ENCODE peak calls at places on chromosomes 6 and 20, in ten cellular contexts. S is lower lobe of right lung; U is cardiac muscle cell; F is CD8-positive, alpha-beta T cell; R is A673; Y is SK-N-SH; W is body of pancreas; K is left ventricle myocardium inferior; X is mammary epithelial cell; A is testis. Z is an unnamed sample. For H3K36me3, the result is how much of the 10 kb centered on the place peaks cover.

GRCh38 chr6:6614965-6615304 is 26.4 kb downstream of the LY86 start:
- DNase-seq in S (no peak), U (no peak), F (no peak), R (no peak), Y (no peak), W (no peak), K (no peak), X (no peak), A (no peak), Z (no peak)

GRCh38 chr20:60295214-60295613 is 337.0 kb downstream of the CDH26 start:
- DNase-seq in S (no peak), U (no peak), F (no peak), R (no peak), Y (no peak), W (no peak), K (no peak), X (peak), A (no peak), Z (no peak)

GRCh38 chr6:13760307-13760706 is 48.7 kb upstream of the RANBP9 start:
- DNase-seq in S (no peak), U (no peak), F (no peak), R (no peak), Y (no peak), W (no peak), K (no peak), X (no peak), A (no peak), Z (no peak)

GRCh38 chr6:33787954-33788693 is 806 bp downstream of the LEMD2 start:
- DNase-seq in S (peak), U (peak), F (peak), R (peak), Y (peak), W (peak), K (peak), X (peak), A (peak), Z (no peak)

GRCh38 chr6:132333639-132334516 is 67.4 kb downstream of the MOXD1 start:
- DNase-seq in S (no peak), U (peak), F (no peak), R (peak), Y (peak), W (peak), K (no peak), X (peak), A (no peak), Z (peak)

GRCh38 chr6:118551063-118551672 is 3.1 kb downstream of the PLN start:
- DNase-seq in S (no peak), U (peak), F (no peak), R (peak), Y (peak), W (no peak), K (no peak), X (peak), A (no peak), Z (no peak)

GRCh38 chr20:16865406-16865805 is 117.2 kb downstream of the OTOR start:
- DNase-seq in S (no peak), U (no peak), F (no peak), R (no peak), Y (peak), W (no peak), K (no peak), X (no peak), A (no peak), Z (no peak)

GRCh38 chr6:109056661-109057060 is 38.0 kb downstream of the SESN1 start:
- DNase-seq in S (no peak), U (no peak), F (no peak), R (no peak), Y (no peak), W (no peak), K (no peak), X (no peak), A (no peak), Z (no peak)

GRCh38 chr20:43539975-43540672 is 18.7 kb upstream of the SGK2 start:
- DNase-seq in S (no peak), U (no peak), F (no peak), R (no peak), Y (no peak), W (no peak), K (no peak), X (no peak), A (no peak), Z (no peak)

GRCh38 chr6:75855047-75855446 is 106.0 kb downstream of the MYO6 start:
- DNase-seq in S (no peak), U (peak), F (no peak), R (peak), Y (peak), W (peak), K (no peak), X (peak), A (peak), Z (peak)

GRCh38 chr6:144849920-144850319 is 564.8 kb downstream of the UTRN start:
- DNase-seq in S (no peak), U (no peak), F (no peak), R (no peak), Y (no peak), W (no peak), K (no peak), X (no peak), A (no peak), Z (no peak)

GRCh38 chr6:142009647-142010046 is 123.1 kb upstream of the GJE1 start:
- DNase-seq in S (no peak), U (peak), F (no peak), R (peak), Y (no peak), W (no peak), K (no peak), X (no peak), A (no peak), Z (no peak)

GRCh38 chr20:45088247-45088646 is 12.7 kb downstream of the KCNS1 start:
- DNase-seq in S (no peak), U (no peak), F (no peak), R (no peak), Y (no peak), W (no peak), K (no peak), X (peak), A (no peak), Z (peak)

GRCh38 chr6:127092486-127092885 is 26.0 kb upstream of the RSPO3 start:
- DNase-seq in S (no peak), U (no peak), F (no peak), R (no peak), Y (no peak), W (no peak), K (no peak), X (no peak), A (no peak), Z (no peak)

GRCh38 chr6:16683524-16684194 is 77.6 kb downstream of the ATXN1 start:
- DNase-seq in S (no peak), U (no peak), F (no peak), R (peak), Y (no peak), W (peak), K (no peak), X (peak), A (no peak), Z (peak)

GRCh38 chr6:292506-293184 is 358 bp downstream of the DUSP22 start:
- DNase-seq in S (peak), U (peak), F (peak), R (peak), Y (no peak), W (peak), K (peak), X (no peak), A (peak), Z (no peak)

GRCh38 chr6:84055646-84056045 is 22.1 kb downstream of the MRAP2 start:
- DNase-seq in S (no peak), U (no peak), F (no peak), R (no peak), Y (no peak), W (no peak), K (no peak), X (no peak), A (no peak), Z (no peak)

GRCh38 chr6:16674666-16675392 is 86.4 kb downstream of the ATXN1 start:
- DNase-seq in S (no peak), U (no peak), F (no peak), R (no peak), Y (no peak), W (no peak), K (no peak), X (no peak), A (no peak), Z (no peak)

GRCh38 chr6:155234167-155234566 is 29.6 kb upstream of the CLDN20 start:
- DNase-seq in S (no peak), U (no peak), F (no peak), R (no peak), Y (no peak), W (no peak), K (no peak), X (no peak), A (no peak), Z (no peak)

GRCh38 chr6:53233309-53233708 is 84.7 kb upstream of the GCM1 start:
- DNase-seq in S (no peak), U (no peak), F (no peak), R (no peak), Y (no peak), W (no peak), K (no peak), X (no peak), A (no peak), Z (peak)

GRCh38 chr6:22785036-22785435 is 215.7 kb downstream of the HDGFL1 start:
- DNase-seq in S (no peak), U (peak), F (no peak), R (no peak), Y (peak), W (no peak), K (no peak), X (no peak), A (no peak), Z (peak)

GRCh38 chr6:148509789-148510581 is 167.3 kb downstream of the SASH1 start:
- DNase-seq in S (peak), U (no peak), F (no peak), R (peak), Y (no peak), W (peak), K (peak), X (peak), A (peak), Z (peak)

GRCh38 chr20:9353916-9354276 is 160.5 kb upstream of the LAMP5 start:
- DNase-seq in S (no peak), U (no peak), F (no peak), R (no peak), Y (no peak), W (no peak), K (no peak), X (no peak), A (no peak), Z (no peak)

GRCh38 chr6:1584996-1585668 is 24.6 kb upstream of the FOXC1 start:
- DNase-seq in S (no peak), U (no peak), F (no peak), R (no peak), Y (no peak), W (no peak), K (no peak), X (no peak), A (no peak), Z (no peak)

GRCh38 chr6:21240709-21241108 is 352.8 kb upstream of the SOX4 start:
- DNase-seq in S (no peak), U (no peak), F (no peak), R (no peak), Y (no peak), W (no peak), K (no peak), X (peak), A (no peak), Z (no peak)

GRCh38 chr6:163183791-163184190 is 230.7 kb upstream of the QKI start:
- DNase-seq in S (no peak), U (no peak), F (no peak), R (no peak), Y (no peak), W (no peak), K (no peak), X (no peak), A (no peak), Z (no peak)

GRCh38 chr20:34579191-34579661 is 20.7 kb downstream of the MAP1LC3A start:
- DNase-seq in S (no peak), U (no peak), F (no peak), R (peak), Y (no peak), W (no peak), K (peak), X (peak), A (peak), Z (peak)

GRCh38 chr20:19823971-19824370 is 65.9 kb downstream of the RIN2 start:
- DNase-seq in S (no peak), U (no peak), F (no peak), R (peak), Y (no peak), W (no peak), K (no peak), X (no peak), A (no peak), Z (no peak)

GRCh38 chr6:166430269-166430668 is 47.5 kb upstream of the MPC1 start:
- DNase-seq in S (no peak), U (no peak), F (no peak), R (no peak), Y (no peak), W (no peak), K (no peak), X (no peak), A (no peak), Z (no peak)

GRCh38 chr6:8506123-8506522 is 70.8 kb upstream of the SLC35B3 start:
- DNase-seq in S (no peak), U (peak), F (no peak), R (peak), Y (no peak), W (no peak), K (no peak), X (no peak), A (no peak), Z (no peak)

GRCh38 chr20:56924976-56925695 is 296.0 kb downstream of the TFAP2C start:
- DNase-seq in S (no peak), U (peak), F (no peak), R (peak), Y (peak), W (no peak), K (no peak), X (no peak), A (peak), Z (no peak)
- H3K4me3 ChIP-seq in S (no peak), U (peak), F (no peak), R (no peak), Y (no peak), W (no peak), K (peak), X (peak), A (peak), Z (no peak)

DNA sequence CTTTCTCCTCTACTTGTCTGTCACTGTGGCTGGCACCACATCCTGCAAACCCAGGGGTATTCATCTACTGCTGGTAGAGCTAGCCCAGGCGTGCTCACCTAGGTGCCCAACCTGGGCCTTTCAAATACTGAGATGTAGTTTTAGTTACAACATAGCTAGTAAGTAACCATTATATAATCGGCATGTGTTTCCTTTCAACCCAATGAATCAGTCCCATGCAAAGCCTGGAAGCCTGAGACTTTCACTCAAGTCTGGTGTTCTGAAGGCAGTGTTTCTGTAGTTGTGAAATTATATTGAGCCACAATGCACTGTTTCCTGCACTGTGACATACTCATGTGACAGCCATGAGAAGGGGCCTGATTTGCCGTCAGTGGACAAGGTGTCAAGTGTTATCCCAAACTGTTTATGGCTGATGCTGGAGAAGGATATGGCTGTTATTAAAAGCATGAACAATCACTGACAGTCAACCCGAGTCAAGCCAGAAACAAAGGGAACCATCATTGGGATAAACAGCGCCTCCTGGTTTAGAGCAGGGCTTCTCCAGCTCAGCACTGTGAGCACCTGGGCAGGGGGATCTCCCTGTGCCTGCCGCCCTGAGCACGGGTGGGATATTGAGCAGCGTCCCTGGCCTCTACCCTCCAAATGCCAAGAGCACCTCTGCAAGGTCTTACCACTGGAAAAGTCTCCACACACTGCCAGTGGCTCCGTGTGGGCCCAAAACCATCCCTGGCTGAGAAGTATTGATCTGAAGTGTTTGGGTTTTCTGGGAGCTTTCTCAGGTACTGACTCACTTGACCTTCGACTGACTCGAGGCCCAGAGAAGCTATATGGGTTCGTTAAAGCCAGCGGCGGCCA is 1.6 kb downstream of the PSMA7 start:
- DNase-seq in S (no peak), U (peak), F (no peak), R (peak), Y (peak), W (peak), K (no peak), X (peak), A (no peak), Z (no peak)
- TF ChIP-seq CTCF in S (peak), U (peak), F (no peak), R (peak), Y (peak), W (no peak), K (peak), X (peak), A (no peak), Z (peak)

GRCh38 chr20:58700823-58701222 is 8.2 kb downstream of the NPEPL1 start:
- DNase-seq in S (no peak), U (no peak), F (no peak), R (no peak), Y (no peak), W (peak), K (peak), X (no peak), A (no peak), Z (no peak)
- H3K36me3 ChIP-seq in S (half or more), U (under half), F (under half), R (under half), Y (under half), W (under half), K (half or more), X (under half), A (under half), Z (under half)

GRCh38 chr6:31378721-31379103 is 21.7 kb upstream of the HLA-B start:
- DNase-seq in S (no peak), U (no peak), F (no peak), R (no peak), Y (no peak), W (no peak), K (no peak), X (no peak), A (no peak), Z (no peak)

GRCh38 chr6:31378062-31378720 is 21.2 kb upstream of the HLA-B start:
- DNase-seq in S (no peak), U (no peak), F (no peak), R (no peak), Y (no peak), W (no peak), K (no peak), X (no peak), A (no peak), Z (no peak)

GRCh38 chr6:31377029-31377428 is 20.1 kb upstream of the HLA-B start:
- DNase-seq in S (no peak), U (no peak), F (no peak), R (no peak), Y (no peak), W (no peak), K (no peak), X (no peak), A (no peak), Z (no peak)

GRCh38 chr6:31379850-31380249 is 22.9 kb upstream of the HLA-B start:
- DNase-seq in S (no peak), U (no peak), F (no peak), R (no peak), Y (no peak), W (no peak), K (no peak), X (peak), A (no peak), Z (no peak)

GRCh38 chr6:31375699-31376098 is 18.7 kb upstream of the HLA-B start:
- DNase-seq in S (no peak), U (no peak), F (no peak), R (no peak), Y (no peak), W (no peak), K (no peak), X (no peak), A (no peak), Z (no peak)
- H3K4me3 ChIP-seq in S (no peak), U (no peak), F (no peak), R (no peak), Y (no peak), W (no peak), K (no peak), X (no peak), A (no peak), Z (no peak)

GRCh38 chr6:40791004-40791403 is 203.8 kb upstream of the LRFN2 start:
- DNase-seq in S (no peak), U (no peak), F (no peak), R (no peak), Y (no peak), W (no peak), K (no peak), X (peak), A (no peak), Z (no peak)
- TF ChIP-seq CTCF in S (no peak), U (no peak), F (no peak), R (no peak), Y (no peak), W (no peak), K (no peak), X (no peak), A (no peak), Z (no peak)

DNA sequence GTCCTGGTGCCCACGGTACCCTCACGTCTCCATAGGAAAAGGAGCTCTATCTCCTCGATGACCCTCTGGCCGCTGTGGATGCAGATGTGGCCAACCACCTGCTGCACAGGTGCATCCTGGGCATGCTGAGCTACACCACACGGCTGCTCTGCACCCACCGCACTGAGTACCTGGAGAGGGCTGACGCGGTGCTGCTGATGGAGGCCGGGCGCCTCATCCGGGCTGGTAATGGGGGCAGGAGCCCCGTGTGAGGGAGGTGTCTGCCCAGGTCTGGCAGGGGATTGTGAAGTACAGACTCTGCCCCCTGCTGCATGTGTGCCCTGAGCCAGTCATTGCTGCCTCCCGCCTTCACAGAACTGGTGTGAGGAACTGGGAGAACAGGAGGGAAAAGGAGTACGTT is 12.4 kb downstream of the DLK2 start:
- DNase-seq in S (no peak), U (no peak), F (no peak), R (no peak), Y (no peak), W (no peak), K (no peak), X (no peak), A (no peak), Z (no peak)
- H3K36me3 ChIP-seq in S (half or more), U (under half), F (under half), R (under half), Y (under half), W (under half), K (half or more), X (under half), A (under half), Z (under half)

DNA sequence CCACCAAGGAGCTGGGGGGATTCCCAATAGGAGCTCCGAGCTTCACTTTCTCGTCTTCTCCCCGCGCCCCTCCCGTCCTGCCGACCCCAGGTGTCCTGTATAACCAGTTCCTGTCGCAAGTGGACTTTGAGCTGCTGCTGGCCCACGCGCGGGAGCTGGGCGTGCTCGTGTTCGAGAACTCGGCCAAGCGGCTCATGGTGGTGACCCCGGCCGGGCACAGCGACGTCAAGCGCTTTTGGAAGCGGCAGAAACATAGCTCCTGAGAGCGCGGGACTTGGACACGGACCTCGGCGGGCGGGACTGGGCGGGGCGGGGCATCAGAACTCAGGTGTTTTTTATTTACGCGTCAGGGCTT is 340 bp upstream of the VARS2 start:
- DNase-seq in S (no peak), U (peak), F (no peak), R (no peak), Y (no peak), W (no peak), K (no peak), X (no peak), A (no peak), Z (no peak)
- H3K4me3 ChIP-seq in S (peak), U (peak), F (peak), R (peak), Y (no peak), W (peak), K (peak), X (peak), A (peak), Z (peak)